ENCODE peak calls at places on chromosomes 7 and 10, in ten cellular contexts. I is H9; L is stomach; D is epithelial cell of esophagus; B is T-cell; O is MV-4-11; G is nephron progenitor cell; V is T-helper 2 cell treated with Interferon-gamma antibody and Interleukin-4, amounts not matched to agents 5 μg/mL and 100 μg/mL, for 36 hours; A is heart right ventricle; M is NCI-H774. E is an unnamed sample.

GRCh38 chr10:70109064-70109729 is 23.4 kb downstream of the AIFM2 start:
- DNase-seq in A (no peak), M (no peak), D (no peak), V (no peak), L (no peak), G (no peak), B (no peak), I (no peak), O (no peak), E (no peak)

GRCh38 chr7:108299251-108300014 is 156.8 kb downstream of the NRCAM start:
- DNase-seq in L (no peak), G (no peak), A (no peak), I (no peak), V (no peak), D (no peak), O (no peak), B (no peak), M (no peak), E (peak)

GRCh38 chr10:77156406-77156879 is 481.2 kb downstream of the KCNMA1 start:
- DNase-seq in I (no peak), D (no peak), L (no peak), A (no peak), B (no peak), O (no peak), G (no peak), M (no peak), V (no peak), E (peak)

GRCh38 chr7:1724118-1724910 is 54.2 kb downstream of the ELFN1 start:
- DNase-seq in D (no peak), G (no peak), L (no peak), I (no peak), B (no peak), M (no peak), A (no peak), O (no peak), V (no peak), E (no peak)

GRCh38 chr7:27210441-27211083 is 10.7 kb upstream of the HOXA13 start:
- DNase-seq in I (peak), B (peak), M (no peak), D (peak), L (no peak), A (peak), O (no peak), G (peak), V (peak), E (no peak)

GRCh38 chr10:31754803-31755624 is 173.6 kb downstream of the ARHGAP12 start:
- DNase-seq in I (peak), V (no peak), L (no peak), M (no peak), O (no peak), D (no peak), A (no peak), G (no peak), B (no peak), E (peak)

GRCh38 chr7:133431134-133431711 is 178.3 kb downstream of the EXOC4 start:
- DNase-seq in I (no peak), L (no peak), V (no peak), G (no peak), O (no peak), B (no peak), A (no peak), M (no peak), D (peak), E (no peak)

GRCh38 chr7:116674508-116675173 is 2.6 kb downstream of the MET start:
- DNase-seq in A (no peak), M (no peak), B (no peak), O (no peak), G (no peak), V (no peak), I (no peak), L (no peak), D (peak), E (peak)

GRCh38 chr7:30840176-30841024 is 69.2 kb downstream of the MINDY4 start:
- DNase-seq in B (no peak), O (no peak), D (no peak), G (no peak), I (no peak), V (no peak), A (no peak), L (no peak), M (no peak), E (no peak)

GRCh38 chr7:51060536-51060935 is 256.1 kb downstream of the COBL start:
- DNase-seq in D (no peak), G (no peak), A (no peak), M (no peak), V (no peak), I (no peak), B (no peak), L (no peak), O (no peak), E (no peak)

GRCh38 chr10:101467286-101467770 is 113.4 kb downstream of the BTRC start:
- DNase-seq in O (peak), G (peak), L (no peak), A (peak), M (peak), V (peak), D (peak), I (peak), B (peak), E (peak)

GRCh38 chr7:19560111-19560883 is 148.5 kb downstream of the POLR1F start:
- DNase-seq in I (no peak), A (no peak), L (no peak), B (no peak), O (no peak), D (peak), M (no peak), G (no peak), V (no peak), E (peak)

GRCh38 chr7:41098846-41099245 is 604.0 kb downstream of the INHBA start:
- DNase-seq in A (no peak), I (no peak), V (no peak), D (no peak), O (no peak), L (no peak), M (no peak), B (no peak), G (no peak), E (no peak)

GRCh38 chr10:11797847-11798633 is 25.1 kb upstream of the PROSER2 start:
- DNase-seq in V (no peak), I (no peak), O (no peak), G (no peak), D (no peak), B (no peak), M (no peak), L (no peak), A (no peak), E (no peak)

GRCh38 chr7:5630670-5631069 is 150.8 kb downstream of the RNF216 start:
- DNase-seq in M (no peak), G (no peak), B (peak), L (no peak), O (no peak), V (peak), I (no peak), A (no peak), D (peak), E (no peak)

GRCh38 chr10:14608381-14609001 is 166.2 kb downstream of the FAM107B start:
- DNase-seq in D (no peak), V (no peak), O (peak), B (no peak), G (no peak), M (no peak), A (no peak), I (no peak), L (no peak), E (no peak)

GRCh38 chr7:102211590-102212550 is 74.8 kb upstream of the SH2B2 start:
- DNase-seq in L (no peak), B (no peak), O (no peak), D (no peak), G (no peak), I (no peak), V (no peak), M (no peak), A (no peak), E (no peak)

GRCh38 chr7:43869898-43870240 is 552 bp upstream of the MRPS24 start:
- DNase-seq in V (peak), D (peak), M (no peak), I (no peak), O (peak), L (no peak), B (no peak), A (peak), G (no peak), E (peak)

GRCh38 chr10:124588736-124589451 is 127.3 kb downstream of the LHPP start:
- DNase-seq in O (peak), M (no peak), B (no peak), G (peak), V (no peak), I (no peak), D (peak), A (peak), L (peak), E (no peak)

GRCh38 chr7:74351836-74352235 is 62.6 kb downstream of the CLIP2 start:
- DNase-seq in V (no peak), B (no peak), L (no peak), I (no peak), D (no peak), G (no peak), M (no peak), O (no peak), A (no peak), E (no peak)

GRCh38 chr7:123198668-123199652 is 809 bp downstream of the SLC13A1 start:
- DNase-seq in V (no peak), O (no peak), G (no peak), A (no peak), B (no peak), M (no peak), D (no peak), L (peak), I (no peak), E (no peak)